ENCODE peak calls at places on chromosomes 7 and 10, in seven cellular contexts. U is H1, Q is GM12878, R is K562, G is HCT116, P is HepG2, X is SK-N-SH. J is an unnamed sample.

GRCh38 chr10:3902054-3902808 is 117.2 kb upstream of the KLF6 start:
- DNase-seq in U (no peak), G (no peak), P (peak), Q (peak), R (no peak), X (no peak), J (peak)

GRCh38 chr10:95755511-95756004 is 405 bp upstream of the ENTPD1 start:
- DNase-seq in P (peak), Q (peak), G (no peak), U (no peak), X (no peak), R (no peak), J (peak)

GRCh38 chr10:14545827-14546226 is 215.1 kb upstream of the FRMD4A start:
- DNase-seq in X (no peak), U (no peak), G (no peak), P (no peak), Q (no peak), R (no peak), J (no peak)

GRCh38 chr10:102196893-102197292 is 29.2 kb upstream of the ELOVL3 start:
- DNase-seq in Q (no peak), P (no peak), G (no peak), U (no peak), X (no peak), R (no peak), J (no peak)

GRCh38 chr7:22969010-22969431 is 44.9 kb downstream of the HYCC1 start:
- DNase-seq in X (no peak), G (no peak), Q (no peak), R (no peak), U (no peak), P (no peak), J (no peak)

GRCh38 chr10:16923309-16923708 is 106.1 kb upstream of the RSU1 start:
- DNase-seq in Q (no peak), P (no peak), X (no peak), U (no peak), R (no peak), G (no peak), J (no peak)

GRCh38 chr7:12303507-12303906 is 92.4 kb downstream of the TMEM106B start:
- DNase-seq in Q (no peak), X (peak), U (no peak), R (peak), P (no peak), G (no peak), J (peak)

GRCh38 chr10:30284860-30285594 is 64.1 kb downstream of the MTPAP start:
- DNase-seq in G (no peak), U (no peak), Q (peak), X (peak), R (no peak), P (no peak), J (no peak)

GRCh38 chr10:111498560-111498959 is 421.7 kb downstream of the ADRA2A start:
- DNase-seq in R (no peak), G (no peak), P (no peak), X (no peak), U (no peak), Q (no peak), J (no peak)

GRCh38 chr7:135792334-135792733 is 43.7 kb upstream of the FAM180A start:
- DNase-seq in U (no peak), Q (no peak), G (no peak), R (no peak), X (no peak), P (no peak), J (no peak)

GRCh38 chr7:100580466-100581283 is 5.3 kb downstream of the LRCH4 start:
- DNase-seq in U (no peak), P (no peak), X (no peak), G (no peak), R (no peak), Q (no peak), J (no peak)

GRCh38 chr7:21724562-21724961 is 181.7 kb downstream of the DNAH11 start:
- DNase-seq in G (no peak), R (no peak), Q (no peak), U (no peak), X (no peak), P (no peak), J (no peak)

GRCh38 chr7:138992052-138992531 is 10.9 kb upstream of the KIAA1549 start:
- DNase-seq in P (no peak), Q (no peak), G (no peak), U (no peak), X (no peak), R (no peak), J (no peak)

GRCh38 chr10:102399217-102400021 is 3.9 kb downstream of the NFKB2 start:
- DNase-seq in X (peak), P (peak), G (peak), U (peak), R (peak), Q (peak), J (peak)

GRCh38 chr10:72087969-72088878 is at the start of gene SPOCK2:
- DNase-seq in R (no peak), G (no peak), U (no peak), P (no peak), Q (no peak), X (peak), J (no peak)

GRCh38 chr7:131105803-131106680 is 221.6 kb upstream of the MKLN1 start:
- DNase-seq in U (no peak), R (peak), G (no peak), X (peak), P (peak), Q (no peak), J (peak)

GRCh38 chr7:149468208-149468607 is 7.3 kb upstream of the ZNF777 start:
- DNase-seq in R (no peak), Q (no peak), U (no peak), P (no peak), G (no peak), X (no peak), J (no peak)

GRCh38 chr10:124521429-124521871 is 59.8 kb downstream of the LHPP start:
- DNase-seq in G (no peak), R (no peak), Q (no peak), U (no peak), P (no peak), X (no peak), J (no peak)

GRCh38 chr10:62433181-62433692 is 59.1 kb downstream of the ZNF365 start:
- DNase-seq in Q (no peak), R (peak), U (no peak), P (no peak), G (peak), X (no peak), J (no peak)

GRCh38 chr7:123622660-123623386 is 21.2 kb downstream of the ASB15 start:
- DNase-seq in P (peak), Q (no peak), G (no peak), U (no peak), X (no peak), R (no peak), J (peak)

GRCh38 chr10:62076872-62077271 is 175.4 kb downstream of the ARID5B start:
- DNase-seq in P (peak), R (no peak), G (no peak), X (no peak), Q (no peak), U (no peak), J (peak)

GRCh38 chr10:1186693-1186990 is 130.5 kb downstream of the WDR37 start:
- DNase-seq in Q (no peak), P (no peak), R (no peak), U (no peak), X (no peak), G (no peak), J (no peak)

GRCh38 chr7:135121868-135122267 is 26.0 kb upstream of the TMEM140 start:
- DNase-seq in Q (no peak), G (no peak), P (no peak), R (no peak), X (no peak), U (no peak), J (no peak)

GRCh38 chr10:21195149-21195731 is 298.1 kb upstream of the NEBL start:
- DNase-seq in X (no peak), P (no peak), Q (no peak), U (no peak), G (no peak), R (no peak), J (peak)

GRCh38 chr7:44259547-44260457 is 59.0 kb downstream of the YKT6 start:
- DNase-seq in Q (no peak), R (no peak), U (no peak), G (no peak), P (peak), X (no peak), J (no peak)

GRCh38 chr10:5079836-5080235 is 14.4 kb upstream of the AKR1C3 start:
- DNase-seq in R (no peak), P (peak), X (no peak), Q (no peak), U (no peak), G (no peak), J (peak)

GRCh38 chr7:156458011-156458410 is 182.6 kb upstream of the RNF32 start:
- DNase-seq in G (no peak), X (no peak), Q (no peak), U (no peak), P (no peak), R (no peak), J (no peak)

GRCh38 chr10:109877546-109877945 is 45.8 kb downstream of the XPNPEP1 start:
- DNase-seq in R (no peak), P (no peak), U (no peak), X (no peak), Q (no peak), G (no peak), J (no peak)

DNA sequence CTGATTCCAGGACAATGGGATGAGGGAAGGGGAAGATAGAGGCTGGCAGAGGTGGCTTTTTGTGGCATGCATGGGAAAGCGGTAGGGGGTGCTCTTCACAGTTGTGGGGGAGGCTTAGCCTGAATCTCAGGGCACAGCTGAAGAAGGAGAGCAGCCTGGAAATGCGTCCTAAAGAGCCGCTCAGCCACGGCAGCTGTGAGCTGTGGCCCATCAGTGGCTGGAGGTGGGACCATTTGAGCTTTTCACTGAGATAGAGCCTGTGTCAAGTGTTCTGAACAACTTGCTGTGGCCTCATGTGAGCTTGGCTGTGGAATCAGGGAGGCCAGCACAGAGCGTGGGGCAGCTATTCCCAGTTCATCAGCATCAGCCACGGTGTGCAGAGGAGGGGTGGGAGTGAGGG is 100.3 kb upstream of the INSYN2A start:
- DNase-seq in U (no peak), R (no peak), X (no peak), G (no peak), P (no peak), Q (no peak), J (no peak)
- TF ChIP-seq JUND in U (no peak), R (no peak), X (no peak), G (no peak), P (no peak), Q (no peak), J (no peak)

DNA sequence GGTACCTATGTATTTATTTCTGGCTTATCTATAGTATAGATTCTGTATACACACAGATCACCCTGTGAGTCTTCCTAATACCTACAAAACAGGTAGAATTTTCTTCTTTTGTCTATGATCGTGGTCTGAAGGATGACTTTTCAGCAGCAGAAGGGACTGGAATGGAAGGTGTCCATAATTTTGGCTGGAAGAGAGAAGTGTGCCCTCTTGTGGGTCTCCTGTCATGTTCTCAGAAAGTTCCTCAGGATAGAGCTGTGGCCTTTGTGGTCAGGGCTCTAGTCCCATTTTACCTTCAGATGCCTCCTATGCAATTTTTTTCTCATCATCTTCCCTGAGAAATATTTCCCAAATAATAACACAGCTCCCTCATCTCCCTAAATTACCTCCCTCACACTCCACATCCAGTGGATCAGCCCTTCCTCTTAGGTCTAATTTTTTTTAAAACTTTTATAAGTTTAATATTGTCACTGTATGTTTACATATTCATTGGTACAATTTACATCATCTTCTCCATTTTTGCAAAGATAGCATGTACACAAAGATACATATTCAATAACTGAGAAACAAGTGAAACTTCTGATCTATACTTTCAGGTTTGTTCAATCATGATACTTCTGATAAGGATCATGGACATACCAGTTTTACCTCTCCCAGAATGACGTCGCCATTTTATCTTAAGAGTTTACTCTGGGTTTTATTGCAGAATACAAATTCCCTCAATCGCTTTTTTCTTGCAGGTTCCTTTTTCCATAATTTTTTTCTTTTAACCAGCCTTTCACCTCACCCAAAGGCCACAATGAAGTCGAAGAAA is 112.7 kb downstream of the REEP3 start:
- DNase-seq in G (peak), X (peak), Q (no peak), U (no peak), P (peak), R (peak), J (peak)
- TF ChIP-seq JUND in G (no peak), X (no peak), Q (no peak), U (no peak), P (no peak), R (no peak), J (no peak)

GRCh38 chr10:24128066-24128751 is 80.7 kb upstream of the KIAA1217 start:
- DNase-seq in Q (no peak), X (no peak), G (no peak), U (no peak), R (no peak), P (no peak), J (no peak)
- TF ChIP-seq JUND in Q (no peak), X (no peak), G (no peak), U (no peak), R (no peak), P (no peak), J (no peak)

GRCh38 chr10:133258818-133259602 is 17.7 kb downstream of the ADAM8 start:
- DNase-seq in G (peak), Q (no peak), R (no peak), X (no peak), P (peak), U (no peak), J (no peak)

GRCh38 chr10:133258066-133258817 is 18.4 kb downstream of the ADAM8 start:
- DNase-seq in Q (no peak), U (no peak), X (no peak), G (no peak), P (no peak), R (no peak), J (peak)

GRCh38 chr10:133259603-133259992 is 17.1 kb downstream of the ADAM8 start:
- DNase-seq in P (no peak), U (no peak), X (no peak), G (no peak), Q (no peak), R (no peak), J (no peak)

GRCh38 chr10:133255323-133255722 is 17.7 kb downstream of the VENTX start:
- DNase-seq in Q (no peak), G (no peak), U (no peak), P (no peak), X (no peak), R (no peak), J (no peak)

DNA sequence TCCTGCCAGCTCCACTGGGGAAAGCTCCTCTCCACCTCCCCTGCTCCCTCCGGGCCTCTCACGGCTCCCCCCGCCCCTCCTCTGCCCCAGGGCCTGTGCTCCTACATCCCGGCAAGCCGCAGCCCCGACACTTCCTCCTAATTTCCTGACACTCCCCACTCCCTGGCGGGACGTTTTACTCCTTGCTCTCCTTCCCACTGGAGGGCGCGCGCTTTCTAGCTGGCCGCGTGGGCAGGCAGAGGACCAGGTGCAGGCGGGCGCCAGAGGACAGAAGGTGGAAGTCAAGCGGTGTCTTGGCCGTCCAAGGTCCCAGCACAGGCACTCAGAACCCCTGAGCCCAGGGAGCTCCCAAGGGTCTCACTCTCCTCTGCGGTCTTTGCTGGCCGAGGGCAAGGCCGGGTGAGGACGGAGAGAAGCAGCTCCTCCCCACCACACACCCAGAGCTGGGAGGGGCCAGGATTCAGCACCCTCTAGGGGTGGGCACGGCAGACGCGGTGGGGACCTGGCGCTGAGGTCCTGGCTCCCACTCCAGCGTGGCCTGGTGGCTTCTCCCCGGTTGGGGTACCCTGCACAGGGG is 19.1 kb downstream of the ADAM8 start:
- DNase-seq in Q (no peak), X (peak), U (no peak), G (no peak), R (peak), P (no peak), J (peak)
- TF ChIP-seq JUND in Q (no peak), X (no peak), U (no peak), G (no peak), R (no peak), P (no peak), J (no peak)

DNA sequence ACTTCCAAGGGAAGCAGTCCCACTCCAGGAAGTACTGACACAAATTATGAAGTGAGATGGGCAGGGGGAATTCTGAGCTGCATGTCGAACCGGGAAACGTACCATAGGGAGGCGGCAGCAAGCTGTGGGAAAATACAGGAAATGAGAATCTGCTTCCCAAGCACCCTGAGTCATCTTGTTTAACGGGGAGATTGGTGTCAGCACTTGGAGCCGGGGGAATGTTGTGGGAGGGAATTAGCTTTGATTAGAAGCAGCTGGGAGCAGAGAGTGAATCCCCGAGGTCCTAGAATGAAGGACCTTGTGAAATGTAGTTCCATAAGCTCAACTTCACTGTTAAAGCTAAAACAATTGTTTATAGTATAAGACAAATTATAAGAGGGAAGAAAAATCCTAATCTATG is 141.4 kb upstream of the PRKCQ start:
- DNase-seq in R (no peak), U (no peak), P (no peak), Q (no peak), G (peak), X (peak), J (no peak)
- TF ChIP-seq JUND in R (no peak), U (peak), P (no peak), Q (no peak), G (peak), X (peak), J (no peak)

DNA sequence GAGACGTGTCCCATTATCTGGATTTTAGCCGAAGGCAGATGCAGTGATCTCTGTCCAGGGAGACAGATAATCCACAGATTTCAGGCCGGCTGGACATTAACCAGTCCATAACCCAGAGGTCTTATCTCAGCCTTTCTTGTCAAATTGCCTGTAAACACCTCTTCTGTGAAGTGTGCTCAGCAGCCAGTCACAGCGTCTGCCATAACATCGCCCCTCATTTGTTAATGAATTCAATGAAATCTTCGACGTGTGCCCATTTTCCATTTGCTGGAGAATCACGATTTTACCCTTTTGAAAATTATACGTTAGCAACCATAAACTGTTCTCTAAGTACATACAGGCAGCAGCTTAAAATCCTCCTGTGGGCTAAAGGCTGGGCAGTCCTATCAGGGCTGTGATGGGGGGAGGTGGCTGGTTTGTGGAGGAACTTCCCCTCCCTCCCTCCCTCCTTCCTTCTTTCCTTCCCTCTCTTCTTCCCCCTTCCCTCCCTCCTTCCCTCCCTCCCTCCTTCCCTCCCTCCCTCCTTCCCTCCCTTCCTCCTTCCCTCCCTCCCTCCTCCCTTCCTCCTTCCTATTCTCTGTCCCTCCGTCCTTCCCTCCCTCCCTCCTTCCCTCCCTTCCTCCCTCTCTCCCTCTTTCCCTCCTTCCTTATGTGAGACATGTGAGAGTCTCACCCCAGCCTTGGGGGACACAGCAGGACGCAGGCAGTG is 26.6 kb upstream of the FAM20C start:
- DNase-seq in G (no peak), Q (no peak), R (no peak), P (no peak), U (no peak), X (peak), J (no peak)
- TF ChIP-seq JUND in G (no peak), Q (no peak), R (no peak), P (no peak), U (no peak), X (no peak), J (no peak)

J was measured in T47D.